ENCODE peak calls at places on chromosomes 3 and 15, in six cellular contexts. Y, N, D, X, B and K are unnamed samples.

GRCh38 chr15:95932676-95933075 is 397.8 kb upstream of the NR2F2 start:
- DNase-seq in B (no peak), X (no peak), D (peak), N (no peak), Y (no peak), K (no peak)

GRCh38 chr3:18729671-18730070 is 304.5 kb upstream of the SATB1 start:
- DNase-seq in D (no peak), B (no peak), X (no peak), Y (no peak), N (no peak), K (no peak)

GRCh38 chr3:133643611-133644010 is 18.1 kb downstream of the TOPBP1 start:
- DNase-seq in X (no peak), Y (no peak), N (no peak), D (peak), B (no peak), K (no peak)

GRCh38 chr15:101543926-101544490 is 54.5 kb upstream of the PCSK6 start:
- DNase-seq in N (no peak), Y (no peak), B (no peak), X (no peak), D (no peak), K (no peak)

GRCh38 chr3:28467414-28467813 is 118.8 kb upstream of the AZI2 start:
- DNase-seq in Y (no peak), N (no peak), X (no peak), B (no peak), D (no peak), K (no peak)

GRCh38 chr3:171556574-171557145 is 96.5 kb upstream of the TNIK start:
- DNase-seq in N (peak), B (no peak), X (no peak), D (peak), Y (no peak), K (no peak)

GRCh38 chr15:36117394-36117793 is 462.0 kb upstream of the CDIN1 start:
- DNase-seq in D (no peak), X (no peak), Y (no peak), B (no peak), N (peak), K (no peak)

GRCh38 chr3:73452731-73453130 is 172.0 kb downstream of the PDZRN3 start:
- DNase-seq in B (no peak), Y (no peak), X (no peak), D (no peak), N (no peak), K (no peak)

GRCh38 chr3:9067352-9067975 is 104.2 kb upstream of the RAD18 start:
- DNase-seq in N (peak), B (peak), Y (peak), D (peak), X (no peak), K (no peak)

GRCh38 chr3:146493761-146494160 is 24.4 kb upstream of the PLSCR2 start:
- DNase-seq in N (no peak), X (no peak), Y (no peak), B (no peak), D (peak), K (no peak)